ENCODE peak calls at places on chromosomes 5 and 9, in four cellular contexts. P is K562, E is H1, J is GM12878. X is an unnamed sample.
A peak's percentile ranks its signal among the peaks of the same experiment; 100 is the strongest.

GRCh38 chr5:53783624-53784228 is 223.3 kb downstream of the NDUFS4 start:
- DNase-seq in P (no peak), E (no peak), J (no peak), X (no peak)

GRCh38 chr9:5838884-5839571 is 6.1 kb upstream of the ERMP1 start:
- DNase-seq in P (peak; percentile 82), E (no peak), J (no peak), X (peak; percentile 77)

GRCh38 chr9:95091574-95091970 is 225.9 kb downstream of the FANCC start:
- DNase-seq in P (no peak), E (no peak), J (no peak), X (no peak)

GRCh38 chr9:133341369-133342082 is 5.5 kb upstream of the SURF6 start:
- DNase-seq in P (no peak), E (no peak), J (no peak), X (no peak)

GRCh38 chr5:125056641-125057345 is 310.4 kb upstream of the ZNF608 start:
- DNase-seq in P (no peak), E (no peak), J (no peak), X (no peak)

GRCh38 chr5:73318308-73318719 is 130.3 kb downstream of the FOXD1 start:
- DNase-seq in P (no peak), E (no peak), J (no peak), X (no peak)

GRCh38 chr5:173622639-173623038 is 6.2 kb upstream of the BOD1 start:
- DNase-seq in P (no peak), E (no peak), J (no peak), X (no peak)

GRCh38 chr9:81666123-81666522 is 23.2 kb downstream of the TLE1 start:
- DNase-seq in P (no peak), E (no peak), J (no peak), X (no peak)

GRCh38 chr5:33631786-33632185 is 191.0 kb downstream of the TARS1 start:
- DNase-seq in P (no peak), E (no peak), J (peak; percentile 76), X (no peak)

GRCh38 chr9:14417230-14417629 is 103.3 kb upstream of the NFIB start:
- DNase-seq in P (no peak), E (no peak), J (no peak), X (no peak)

GRCh38 chr9:15961217-15961616 is 408.4 kb downstream of the CCDC171 start:
- DNase-seq in P (no peak), E (no peak), J (no peak), X (no peak)

GRCh38 chr5:57889558-57889957 is 406.9 kb upstream of the ACTBL2 start:
- DNase-seq in P (no peak), E (no peak), J (no peak), X (peak; percentile 46)
- TF ChIP-seq EGR1 in P (no peak), E (no peak), J (no peak), X (no peak)

GRCh38 chr9:113567361-113568080 is 104.0 kb downstream of the RGS3 start:
- DNase-seq in P (no peak), E (no peak), J (no peak), X (no peak)
- H3K4me2 ChIP-seq in P (no peak overlapping the region), E (no peak overlapping the region), J (no peak overlapping the region), X (no peak overlapping the region)

DNA sequence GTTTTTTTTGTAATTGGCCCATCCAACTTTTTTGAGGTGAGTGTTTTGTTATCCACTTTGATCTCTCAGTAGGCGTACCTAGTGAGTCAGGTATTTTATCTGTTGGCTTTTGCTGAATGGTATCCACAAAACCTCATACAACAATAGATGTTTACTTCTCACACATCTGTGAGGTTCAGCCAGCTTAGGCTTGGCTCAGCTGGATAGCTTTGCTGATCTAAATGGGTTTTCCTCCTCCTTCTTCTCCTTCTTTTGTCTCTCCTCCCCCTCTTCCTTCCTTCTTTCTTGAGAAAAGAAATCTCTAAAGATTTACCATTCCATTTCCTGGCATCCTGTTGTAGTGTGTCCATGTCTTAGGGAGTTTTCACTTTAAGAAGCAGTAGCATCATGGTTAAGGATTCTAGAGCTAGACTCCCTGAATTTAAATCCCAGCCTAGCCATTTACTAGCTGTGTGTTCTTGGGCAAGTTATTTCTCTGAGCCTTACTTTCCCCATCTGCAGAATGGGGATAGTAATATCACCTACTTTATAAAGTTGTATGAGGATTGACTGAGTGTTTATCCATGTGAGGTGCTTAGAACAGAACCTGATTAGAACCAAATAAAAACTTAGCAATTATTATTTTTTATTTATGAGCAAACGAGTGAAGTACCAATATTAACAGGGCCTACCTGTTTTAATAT is 126.3 kb downstream of the ARHGAP26 start:
- DNase-seq in P (no peak), E (no peak), J (no peak), X (no peak)
- TF ChIP-seq EGR1 in P (no peak), E (no peak), J (no peak), X (no peak)

GRCh38 chr9:33294670-33295432 is 4.5 kb downstream of the NFX1 start:
- DNase-seq in P (no peak), E (no peak), J (no peak), X (no peak)
- H3K4me2 ChIP-seq in P (no peak overlapping the region), E (no peak overlapping the region), J (peak overlapping the region; percentile 90), X (no peak overlapping the region)

GRCh38 chr5:158923799-158924551 is 175.7 kb downstream of the EBF1 start:
- DNase-seq in P (no peak), E (no peak), J (peak; percentile 61), X (no peak)
- TF ChIP-seq EGR1 in P (no peak), E (no peak), J (no peak), X (no peak)

GRCh38 chr5:131997026-131997726 is 14.3 kb downstream of the ACSL6 start:
- DNase-seq in P (no peak), E (no peak), J (no peak), X (no peak)
- H3K4me2 ChIP-seq in P (peak overlapping the region; percentile 28), E (no peak overlapping the region), J (no peak overlapping the region), X (no peak overlapping the region)

GRCh38 chr5:134436523-134437339 is 25.1 kb upstream of the CDKN2AIPNL start:
- DNase-seq in P (no peak), E (no peak), J (peak; percentile 46), X (no peak)
- TF ChIP-seq EGR1 in P (no peak), E (no peak), J (no peak), X (no peak)

DNA sequence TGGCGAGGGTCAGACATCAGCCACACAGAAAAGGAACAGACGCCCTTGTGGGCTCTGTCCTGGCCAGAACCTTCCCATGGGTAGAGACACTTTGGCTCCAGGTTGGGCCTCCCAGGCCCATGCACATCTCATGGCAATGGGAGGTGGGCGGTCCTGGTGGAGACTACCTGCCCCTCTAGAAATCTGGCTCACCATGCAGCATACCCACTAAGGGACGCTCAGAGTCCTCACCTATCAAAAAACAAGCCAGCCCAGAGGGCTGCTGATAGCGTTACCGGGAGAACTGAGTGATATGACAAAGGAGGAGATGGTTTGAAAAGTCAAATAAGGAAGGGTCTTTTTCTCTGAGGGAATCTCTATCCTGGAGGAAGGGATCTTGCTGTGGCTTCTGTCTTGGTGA is 62.1 kb downstream of the C5orf15 start:
- DNase-seq in P (peak; percentile 36), E (no peak), J (no peak), X (no peak)
- H3K4me2 ChIP-seq in P (no peak overlapping the region), E (no peak overlapping the region), J (no peak overlapping the region), X (no peak overlapping the region)

X was measured in HCT116.